ENCODE peak calls at places on chromosomes 16 and 17, in ten cellular contexts. X, J, D, B, G, N, I, E, V and W are unnamed samples.

GRCh38 chr17:75315541-75316243 is 26.5 kb upstream of the SLC25A19 start:
- DNase-seq in X (no peak), J (no peak), D (no peak), B (no peak), G (no peak), N (no peak), I (peak), E (no peak), V (no peak), W (peak)

GRCh38 chr17:78122221-78122990 is 6.1 kb downstream of the TMC6 start:
- DNase-seq in X (no peak), J (no peak), D (peak), B (no peak), G (no peak), N (peak), I (no peak), E (no peak), V (no peak), W (no peak)

GRCh38 chr16:49400611-49401010 is 27.0 kb downstream of the C16orf78 start:
- DNase-seq in X (no peak), J (no peak), D (no peak), B (no peak), G (no peak), N (no peak), I (no peak), E (no peak), V (peak), W (no peak)

GRCh38 chr17:82177761-82178498 is 34.7 kb downstream of the CCDC57 start:
- DNase-seq in X (no peak), J (no peak), D (no peak), B (no peak), G (no peak), N (no peak), I (peak), E (no peak), V (no peak), W (no peak)

GRCh38 chr17:77320046-77320445 is 179.3 kb downstream of the SEC14L1 start:
- DNase-seq in X (no peak), J (no peak), D (no peak), B (peak), G (no peak), N (peak), I (peak), E (no peak), V (no peak), W (no peak)

GRCh38 chr16:3780570-3780969 is 63.2 kb upstream of the TRAP1 start:
- DNase-seq in X (peak), J (no peak), D (no peak), B (no peak), G (no peak), N (no peak), I (peak), E (no peak), V (no peak), W (no peak)

GRCh38 chr17:12089809-12090384 is 69.2 kb downstream of the MAP2K4 start:
- DNase-seq in X (peak), J (peak), D (no peak), B (peak), G (no peak), N (no peak), I (peak), E (no peak), V (no peak), W (no peak)

GRCh38 chr17:51166987-51167931 is 1.0 kb downstream of the NME2 start:
- DNase-seq in X (peak), J (peak), D (peak), B (no peak), G (peak), N (peak), I (peak), E (peak), V (peak), W (peak)

GRCh38 chr17:71681427-71682173 is 439.2 kb upstream of the SOX9 start:
- DNase-seq in X (no peak), J (no peak), D (no peak), B (no peak), G (no peak), N (no peak), I (no peak), E (no peak), V (no peak), W (no peak)

GRCh38 chr17:17900615-17901520 is 64.1 kb upstream of the SREBF1 start:
- DNase-seq in X (peak), J (peak), D (no peak), B (peak), G (no peak), N (peak), I (peak), E (no peak), V (peak), W (no peak)

GRCh38 chr17:72599891-72600290 is 479.1 kb downstream of the SOX9 start:
- DNase-seq in X (no peak), J (peak), D (no peak), B (no peak), G (no peak), N (no peak), I (no peak), E (no peak), V (no peak), W (no peak)

GRCh38 chr16:65224994-65225393 is 103.1 kb upstream of the CDH11 start:
- DNase-seq in X (no peak), J (no peak), D (no peak), B (no peak), G (no peak), N (no peak), I (no peak), E (no peak), V (no peak), W (no peak)

GRCh38 chr16:48862087-48862532 is 252.1 kb upstream of the N4BP1 start:
- DNase-seq in X (peak), J (no peak), D (no peak), B (peak), G (no peak), N (no peak), I (no peak), E (no peak), V (peak), W (no peak)

GRCh38 chr17:80924111-80924806 is 67.4 kb upstream of the CHMP6 start:
- DNase-seq in X (no peak), J (no peak), D (no peak), B (no peak), G (no peak), N (no peak), I (no peak), E (no peak), V (no peak), W (no peak)

GRCh38 chr16:15810949-15811348 is 45.9 kb downstream of the MYH11 start:
- DNase-seq in X (no peak), J (no peak), D (no peak), B (no peak), G (no peak), N (no peak), I (no peak), E (no peak), V (no peak), W (no peak)

GRCh38 chr17:13806023-13806553 is 204.4 kb upstream of the HS3ST3A1 start:
- DNase-seq in X (no peak), J (no peak), D (no peak), B (no peak), G (no peak), N (no peak), I (no peak), E (no peak), V (no peak), W (no peak)